ENCODE peak calls at places on chromosomes 4 and X, in six cellular contexts. Z is MM.1S, R is colonic mucosa, K is breast epithelium, H is spleen, J is esophagus squamous epithelium. M is an unnamed sample.
A peak's percentile ranks its signal among the peaks of the same experiment; 100 is the strongest.

GRCh38 chr4:54392459-54392858 is 163.4 kb downstream of the PDGFRA start:
- DNase-seq in Z (no peak), R (no peak), K (no peak), H (no peak), J (no peak), M (no peak)

GRCh38 chrX:153921070-153921469 is 5.0 kb downstream of the ARHGAP4 start:
- DNase-seq in Z (no peak), R (no peak), K (no peak), H (no peak), J (no peak), M (peak; percentile 12)

GRCh38 chr4:124060261-124060918 is 652.1 kb downstream of the ANKRD50 start:
- DNase-seq in Z (peak; percentile 80), R (peak; percentile 29), K (peak; percentile 53), H (no peak), J (no peak), M (peak; percentile 63)

GRCh38 chrX:53089224-53089842 is 4.6 kb upstream of the KANTR start:
- DNase-seq in Z (peak; percentile 44), R (peak; percentile 60), K (no peak), H (peak; percentile 60), J (no peak), M (peak; percentile 43)

GRCh38 chrX:38882894-38883620 is 81.8 kb downstream of the MID1IP1 start:
- DNase-seq in Z (no peak), R (no peak), K (no peak), H (no peak), J (no peak), M (no peak)

GRCh38 chr4:80295841-80296240 is 29.4 kb downstream of the FGF5 start:
- DNase-seq in Z (no peak), R (no peak), K (no peak), H (no peak), J (no peak), M (no peak)

GRCh38 chrX:129493643-129494042 is 29.6 kb downstream of the SMARCA1 start:
- DNase-seq in Z (no peak), R (no peak), K (no peak), H (no peak), J (no peak), M (no peak)

GRCh38 chr4:123749408-123749807 is 352.8 kb downstream of the SPRY1 start:
- DNase-seq in Z (no peak), R (no peak), K (no peak), H (peak; percentile 74), J (no peak), M (peak; percentile 77)

GRCh38 chr4:148430847-148431246 is 11.4 kb downstream of the NR3C2 start:
- DNase-seq in Z (no peak), R (no peak), K (no peak), H (no peak), J (no peak), M (no peak)

GRCh38 chrX:152907084-152907651 is 9.3 kb downstream of the ZNF185 start:
- DNase-seq in Z (no peak), R (no peak), K (peak; percentile 46), H (no peak), J (no peak), M (no peak)

GRCh38 chrX:115968436-115969252 is 201.9 kb upstream of the AGTR2 start:
- DNase-seq in Z (peak; percentile 9), R (peak; percentile 59), K (peak; percentile 37), H (no peak), J (no peak), M (peak; percentile 53)

GRCh38 chr4:54423066-54423465 is 194.0 kb downstream of the PDGFRA start:
- DNase-seq in Z (no peak), R (no peak), K (no peak), H (no peak), J (no peak), M (no peak)

GRCh38 chr4:88008133-88008621 is 742 bp downstream of the PKD2 start:
- DNase-seq in Z (peak; percentile 43), R (peak; percentile 61), K (no peak), H (peak; percentile 84), J (no peak), M (peak; percentile 43)

GRCh38 chr4:8473920-8474590 is 33.5 kb downstream of the TRMT44 start:
- DNase-seq in Z (no peak), R (no peak), K (no peak), H (no peak), J (no peak), M (no peak)

GRCh38 chr4:177214935-177215334 is 94.7 kb upstream of the NEIL3 start:
- DNase-seq in Z (no peak), R (no peak), K (no peak), H (no peak), J (no peak), M (no peak)

GRCh38 chrX:17414839-17415238 is 39.8 kb downstream of the NHS start:
- DNase-seq in Z (no peak), R (peak; percentile 34), K (no peak), H (no peak), J (no peak), M (no peak)

GRCh38 chr4:148216866-148217814 is 225.1 kb downstream of the NR3C2 start:
- DNase-seq in Z (peak; percentile 93), R (no peak), K (no peak), H (no peak), J (no peak), M (no peak)

GRCh38 chrX:10387011-10387410 is 230.2 kb downstream of the CLCN4 start:
- DNase-seq in Z (no peak), R (no peak), K (no peak), H (no peak), J (no peak), M (no peak)

DNA sequence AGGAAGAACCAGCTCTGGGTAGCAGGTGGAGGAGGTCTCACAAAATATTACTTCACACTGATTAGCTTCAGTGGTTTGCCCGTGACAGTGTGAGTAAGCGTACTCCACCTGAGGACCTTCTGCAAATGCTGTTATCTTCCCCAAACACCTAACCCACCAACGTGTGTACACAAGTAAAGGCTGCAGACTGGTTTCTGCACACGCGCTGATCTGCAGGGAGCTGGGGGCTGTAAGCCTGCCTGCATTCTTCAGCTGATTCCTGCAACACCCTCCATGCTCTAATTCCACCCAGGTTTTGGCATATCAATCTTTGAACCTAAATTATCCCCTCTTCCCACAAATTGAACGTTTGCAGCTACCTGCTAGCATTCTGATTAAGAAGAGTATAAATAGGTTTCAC is 820.2 kb downstream of the TRIML1 start:
- DNase-seq in Z (no peak), R (no peak), K (no peak), H (no peak), J (no peak), M (no peak)
- H3K36me3 ChIP-seq in Z (no peaks in the 10 kb centered on the region), R (no peaks in the 10 kb centered on the region), K (no peaks in the 10 kb centered on the region), H (no peaks in the 10 kb centered on the region), J (no peaks in the 10 kb centered on the region), M (no peaks in the 10 kb centered on the region)

GRCh38 chr4:151302432-151302831 is 23.0 kb downstream of the SH3D19 start:
- DNase-seq in Z (no peak), R (no peak), K (no peak), H (no peak), J (no peak), M (no peak)
- H3K4me1 ChIP-seq in Z (peaks cover 20% of the 10 kb centered on the region), R (peaks cover 5% of the 10 kb centered on the region), K (no peaks in the 10 kb centered on the region), H (no peaks in the 10 kb centered on the region), J (peaks cover 26% of the 10 kb centered on the region), M (peaks cover 47% of the 10 kb centered on the region)

DNA sequence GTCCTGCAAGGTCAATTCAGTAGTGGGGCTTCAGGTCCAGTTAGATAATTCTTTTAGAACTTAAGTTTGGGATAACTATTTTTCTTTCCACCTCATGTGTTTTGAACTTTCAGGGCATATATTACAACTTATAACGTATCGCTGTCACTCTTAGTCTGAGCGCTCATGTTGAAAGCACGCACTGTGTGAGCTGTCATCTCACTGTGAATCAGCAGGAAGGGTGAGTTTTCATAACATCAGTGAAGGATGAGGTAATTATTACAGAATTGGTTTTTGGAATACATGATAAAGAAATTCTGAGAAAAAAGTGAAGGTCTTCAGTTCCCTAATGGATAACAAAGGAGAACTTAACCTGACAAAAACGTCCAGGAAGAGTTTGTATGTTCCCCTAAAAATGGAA is 45.1 kb upstream of the SLC4A4 start:
- DNase-seq in Z (no peak), R (no peak), K (no peak), H (no peak), J (no peak), M (no peak)
- H3K27ac ChIP-seq in Z (no peak overlapping the region), R (no peak overlapping the region), K (no peak overlapping the region), H (no peak overlapping the region), J (no peak overlapping the region), M (no peak overlapping the region)

GRCh38 chr4:13592220-13592619 is 35.3 kb downstream of the BOD1L1 start:
- DNase-seq in Z (no peak), R (no peak), K (no peak), H (no peak), J (no peak), M (no peak)
- H3K36me3 ChIP-seq in Z (no peaks in the 10 kb centered on the region), R (no peaks in the 10 kb centered on the region), K (peaks cover 7% of the 10 kb centered on the region), H (peaks cover 82% of the 10 kb centered on the region), J (peaks cover 18% of the 10 kb centered on the region), M (no peaks in the 10 kb centered on the region)

GRCh38 chr4:173176010-173176409 is 7.4 kb downstream of the GALNT7 start:
- DNase-seq in Z (no peak), R (no peak), K (no peak), H (no peak), J (no peak), M (no peak)
- H3K4me1 ChIP-seq in Z (peaks cover 13% of the 10 kb centered on the region), R (peaks cover 8% of the 10 kb centered on the region), K (peaks cover under 1% of the 10 kb centered on the region), H (peaks cover 53% of the 10 kb centered on the region), J (peaks cover 56% of the 10 kb centered on the region), M (no peaks in the 10 kb centered on the region)